ENCODE peak calls at places on chromosomes 16 and 17, in nine cellular contexts. R is EH; Z is SK-N-SH; Y is stimulated activated naive CD4-positive, alpha-beta T cell; P is HTR-8/SVneo; C is activated T-helper 1 cell treated with anti-CD3 and anti-CD28 coated beads, Interleukin-2, amount 50 U/mL, for 16 hours; A is breast epithelium; T is GDM1; O is uterus. K is an unnamed sample.

GRCh38 chr17:30235386-30236296 is at the start of gene SLC6A4:
- DNase-seq in P (no peak), C (no peak), A (no peak), Z (peak), R (peak), Y (no peak), O (no peak), T (no peak), K (no peak)

GRCh38 chr17:34637041-34637547 is 57.7 kb downstream of the TMEM132E start:
- DNase-seq in T (no peak), Z (no peak), A (no peak), P (no peak), O (no peak), C (no peak), R (no peak), Y (no peak), K (no peak)

GRCh38 chr16:81885976-81886586 is 107.0 kb downstream of the PLCG2 start:
- DNase-seq in P (peak), O (no peak), T (no peak), R (peak), Y (no peak), Z (peak), C (no peak), A (no peak), K (peak)

GRCh38 chr17:77419547-77420475 is 279.0 kb downstream of the SEC14L1 start:
- DNase-seq in A (no peak), T (no peak), O (no peak), C (no peak), Y (no peak), R (peak), Z (peak), P (peak), K (no peak)

GRCh38 chr16:11257131-11257938 is 1.3 kb upstream of the SOCS1 start:
- DNase-seq in Y (peak), O (peak), C (no peak), P (peak), A (peak), T (peak), Z (peak), R (peak), K (peak)

GRCh38 chr16:4376126-4376819 is 4.6 kb downstream of the VASN start:
- DNase-seq in R (peak), Z (peak), T (no peak), C (no peak), O (peak), P (no peak), A (peak), Y (no peak), K (no peak)

GRCh38 chr16:4613636-4614570 is 785 bp downstream of the UBALD1 start:
- DNase-seq in A (no peak), C (no peak), T (no peak), O (peak), R (peak), Z (peak), Y (no peak), P (peak), K (peak)

GRCh38 chr17:5380491-5381135 is 38.8 kb downstream of the NUP88 start:
- DNase-seq in Y (no peak), P (no peak), C (no peak), R (no peak), O (no peak), A (no peak), T (no peak), Z (no peak), K (no peak)

GRCh38 chr17:21286066-21286770 is 1.7 kb downstream of the MAP2K3 start:
- DNase-seq in Z (peak), P (peak), C (no peak), Y (no peak), T (no peak), A (peak), O (peak), R (peak), K (peak)

GRCh38 chr17:40094874-40095273 is 5.5 kb downstream of the NR1D1 start:
- DNase-seq in Z (no peak), T (no peak), C (no peak), P (no peak), R (no peak), O (peak), Y (no peak), A (no peak), K (no peak)

GRCh38 chr17:29062215-29062614 is 19.3 kb downstream of the PIPOX start:
- DNase-seq in O (no peak), R (no peak), C (no peak), P (no peak), Z (no peak), Y (no peak), T (no peak), A (no peak), K (no peak)

GRCh38 chr17:48723555-48724239 is 712 bp downstream of the PRAC2 start:
- DNase-seq in R (no peak), P (no peak), O (no peak), C (no peak), T (no peak), Z (no peak), A (no peak), Y (no peak), K (no peak)

GRCh38 chr17:60151355-60151754 is 1.6 kb downstream of the CA4 start:
- DNase-seq in C (no peak), Y (no peak), T (no peak), P (no peak), O (no peak), A (no peak), R (no peak), Z (no peak), K (peak)

GRCh38 chr17:14396542-14396941 is 95.7 kb downstream of the HS3ST3B1 start:
- DNase-seq in Z (no peak), Y (no peak), R (peak), O (no peak), P (no peak), A (no peak), T (no peak), C (no peak), K (no peak)

GRCh38 chr17:80884811-80885210 is 106.8 kb upstream of the CHMP6 start:
- DNase-seq in C (no peak), O (no peak), Z (no peak), T (no peak), A (no peak), Y (no peak), P (no peak), R (no peak), K (no peak)

GRCh38 chr16:52547001-52547833 is at the start of gene TOX3:
- DNase-seq in P (no peak), A (no peak), Y (no peak), C (no peak), R (no peak), O (no peak), Z (peak), T (no peak), K (no peak)

GRCh38 chr17:13568746-13569739 is 32.7 kb downstream of the HS3ST3A1 start:
- DNase-seq in C (no peak), R (peak), A (no peak), Z (no peak), Y (no peak), T (no peak), O (no peak), P (no peak), K (no peak)

GRCh38 chr16:14669776-14670175 is 24.3 kb downstream of the PLA2G10 start:
- DNase-seq in P (peak), A (no peak), R (no peak), Y (no peak), O (no peak), T (no peak), C (no peak), Z (no peak), K (no peak)

GRCh38 chr17:9037741-9038140 is 16.4 kb downstream of the NTN1 start:
- DNase-seq in A (no peak), R (no peak), C (no peak), P (no peak), Y (no peak), T (peak), O (no peak), Z (no peak), K (no peak)

GRCh38 chr16:65782537-65783290 is 583.8 kb upstream of the CDH5 start:
- DNase-seq in O (no peak), C (no peak), A (no peak), T (no peak), Z (no peak), P (no peak), Y (no peak), R (peak), K (no peak)

GRCh38 chr17:64016248-64016784 is 4.1 kb downstream of the ICAM2 start:
- DNase-seq in R (no peak), T (no peak), O (no peak), C (no peak), Z (peak), A (no peak), P (no peak), Y (no peak), K (no peak)

GRCh38 chr17:40517981-40518380 is 16.6 kb upstream of the TNS4 start:
- DNase-seq in O (peak), R (no peak), T (no peak), Z (no peak), C (no peak), Y (no peak), P (no peak), A (no peak), K (no peak)

GRCh38 chr16:80231888-80232287 is 308.9 kb upstream of the DYNLRB2 start:
- DNase-seq in A (no peak), O (no peak), R (peak), Z (no peak), T (no peak), Y (no peak), P (peak), C (no peak), K (no peak)